ENCODE peak calls at places on chromosomes 2 and 18, in seven cellular contexts. N is stimulated activated naive CD4-positive, alpha-beta T cell; B is anterior cingulate cortex; U is endodermal cell; I is mammary epithelial cell; W is HS-5; G is G401. A is an unnamed sample.

GRCh38 chr2:225998653-225999052 is 599.1 kb downstream of the NYAP2 start:
- DNase-seq in N (no peak), B (no peak), U (no peak), I (no peak), W (no peak), G (no peak), A (no peak)

GRCh38 chr2:169507698-169508097 is 1.8 kb upstream of the KLHL41 start:
- DNase-seq in N (no peak), B (no peak), U (no peak), I (peak; percentile 51), W (peak; percentile 42), G (no peak), A (no peak)

GRCh38 chr18:66993492-66993891 is 389.6 kb upstream of the CDH19 start:
- DNase-seq in N (no peak), B (no peak), U (no peak), I (peak; percentile 20), W (no peak), G (no peak), A (no peak)

GRCh38 chr2:86807462-86808275 is 17.0 kb upstream of the CD8A start:
- DNase-seq in N (peak; percentile 35), B (peak; percentile 9), U (peak; percentile 86), I (peak; percentile 80), W (no peak), G (peak; percentile 85), A (peak; percentile 73)

GRCh38 chr2:15066138-15066537 is 433.6 kb downstream of the LRATD1 start:
- DNase-seq in N (no peak), B (no peak), U (no peak), I (no peak), W (no peak), G (no peak), A (no peak)

GRCh38 chr2:241198381-241199282 is 10.2 kb downstream of the ANO7 start:
- DNase-seq in N (no peak), B (no peak), U (peak; percentile 39), I (no peak), W (no peak), G (no peak), A (no peak)

GRCh38 chr2:232260075-232260474 is 118.5 kb upstream of the ALPP start:
- DNase-seq in N (no peak), B (no peak), U (no peak), I (peak; percentile 81), W (peak; percentile 92), G (no peak), A (no peak)

GRCh38 chr2:205499006-205499405 is 183.3 kb upstream of the NRP2 start:
- DNase-seq in N (no peak), B (no peak), U (no peak), I (no peak), W (no peak), G (no peak), A (no peak)

GRCh38 chr2:47152803-47153202 is 2.3 kb downstream of the STPG4 start:
- DNase-seq in N (no peak), B (no peak), U (no peak), I (no peak), W (no peak), G (no peak), A (no peak)

GRCh38 chr2:201357216-201357615 is at the start of gene FLACC1:
- DNase-seq in N (no peak), B (no peak), U (peak; percentile 74), I (peak; percentile 49), W (peak; percentile 29), G (peak; percentile 8), A (peak; percentile 65)